ENCODE peak calls at places on chromosome 10, in four cellular contexts. O is body of pancreas, N is HepG2, C is retinal pigment epithelial cell. S is an unnamed sample.

GRCh38 chr10:29926649-29927048 is 132.7 kb downstream of the JCAD start:
- DNase-seq in O (no peak), N (no peak), C (no peak), S (no peak)

GRCh38 chr10:34739915-34740314 is 75.2 kb downstream of the PARD3 start:
- DNase-seq in C (peak), N (no peak), O (peak), S (no peak)

GRCh38 chr10:5364916-5365434 is at the start of gene UCN3:
- DNase-seq in O (no peak), N (no peak), C (no peak), S (no peak)

GRCh38 chr10:130021373-130021950 is 57.4 kb upstream of the EBF3 start:
- DNase-seq in C (no peak), N (no peak), O (no peak), S (no peak)

GRCh38 chr10:20811131-20811530 is 86.0 kb downstream of the NEBL start:
- DNase-seq in O (no peak), N (no peak), C (no peak), S (no peak)

GRCh38 chr10:125823663-125824251 is 411 bp downstream of the BCCIP start:
- DNase-seq in N (no peak), C (no peak), O (no peak), S (no peak)

GRCh38 chr10:71770255-71770654 is 3.1 kb downstream of the VSIR start:
- DNase-seq in N (no peak), O (no peak), C (peak), S (no peak)

GRCh38 chr10:60390224-60390626 is 550 bp upstream of the ANK3 start:
- DNase-seq in C (no peak), O (no peak), N (no peak), S (no peak)

GRCh38 chr10:112763916-112764520 is 186.0 kb upstream of the TCF7L2 start:
- DNase-seq in O (no peak), N (no peak), C (no peak), S (no peak)

GRCh38 chr10:122553341-122553740 is 7.2 kb upstream of the DMBT1 start:
- DNase-seq in N (no peak), C (no peak), O (no peak), S (no peak)

GRCh38 chr10:126177414-126178030 is 210.8 kb downstream of the ADAM12 start:
- DNase-seq in C (no peak), N (no peak), O (no peak), S (no peak)

GRCh38 chr10:49350138-49350537 is 45.8 kb downstream of the DRGX start:
- DNase-seq in C (no peak), N (no peak), O (no peak), S (no peak)

GRCh38 chr10:16795410-16796073 is 21.7 kb downstream of the RSU1 start:
- DNase-seq in N (no peak), C (no peak), O (no peak), S (no peak)

GRCh38 chr10:104300736-104301292 is 31.8 kb downstream of the GSTO2 start:
- DNase-seq in O (peak), N (no peak), C (peak), S (peak)
- TF ChIP-seq CTCF in O (peak), N (no peak), C (peak), S (peak)

DNA sequence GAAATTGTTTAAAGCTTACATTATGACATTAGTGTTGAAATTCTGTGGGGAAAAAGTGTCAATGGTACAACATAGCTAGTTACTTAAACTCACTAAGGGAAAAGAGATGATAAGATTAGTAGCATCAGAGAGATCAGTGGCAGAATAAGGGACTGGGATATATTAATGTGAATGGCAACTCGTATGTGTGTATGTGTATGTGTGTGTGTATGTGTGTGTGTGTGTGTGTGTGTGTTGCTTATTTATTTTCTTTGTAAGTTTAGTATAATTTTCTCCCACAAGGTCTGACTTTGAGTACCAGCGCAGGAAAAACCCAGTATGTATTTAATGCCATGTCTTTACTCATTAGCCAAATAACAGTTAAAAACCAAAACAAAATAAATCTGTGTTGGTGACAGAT is 256.1 kb downstream of the ARHGAP21 start:
- DNase-seq in C (no peak), N (no peak), O (no peak), S (no peak)
- H3K4me3 ChIP-seq in C (peak), N (peak), O (no peak), S (peak)

GRCh38 chr10:7302393-7303054 is 108.3 kb downstream of the SFMBT2 start:
- DNase-seq in N (no peak), C (no peak), O (no peak), S (peak)

GRCh38 chr10:7298495-7298894 is 112.3 kb downstream of the SFMBT2 start:
- DNase-seq in N (no peak), O (no peak), C (no peak), S (no peak)

GRCh38 chr10:7300327-7300726 is 110.5 kb downstream of the SFMBT2 start:
- DNase-seq in C (no peak), O (no peak), N (no peak), S (no peak)

GRCh38 chr10:7303067-7303629 is 107.7 kb downstream of the SFMBT2 start:
- DNase-seq in N (no peak), C (no peak), O (no peak), S (no peak)

DNA sequence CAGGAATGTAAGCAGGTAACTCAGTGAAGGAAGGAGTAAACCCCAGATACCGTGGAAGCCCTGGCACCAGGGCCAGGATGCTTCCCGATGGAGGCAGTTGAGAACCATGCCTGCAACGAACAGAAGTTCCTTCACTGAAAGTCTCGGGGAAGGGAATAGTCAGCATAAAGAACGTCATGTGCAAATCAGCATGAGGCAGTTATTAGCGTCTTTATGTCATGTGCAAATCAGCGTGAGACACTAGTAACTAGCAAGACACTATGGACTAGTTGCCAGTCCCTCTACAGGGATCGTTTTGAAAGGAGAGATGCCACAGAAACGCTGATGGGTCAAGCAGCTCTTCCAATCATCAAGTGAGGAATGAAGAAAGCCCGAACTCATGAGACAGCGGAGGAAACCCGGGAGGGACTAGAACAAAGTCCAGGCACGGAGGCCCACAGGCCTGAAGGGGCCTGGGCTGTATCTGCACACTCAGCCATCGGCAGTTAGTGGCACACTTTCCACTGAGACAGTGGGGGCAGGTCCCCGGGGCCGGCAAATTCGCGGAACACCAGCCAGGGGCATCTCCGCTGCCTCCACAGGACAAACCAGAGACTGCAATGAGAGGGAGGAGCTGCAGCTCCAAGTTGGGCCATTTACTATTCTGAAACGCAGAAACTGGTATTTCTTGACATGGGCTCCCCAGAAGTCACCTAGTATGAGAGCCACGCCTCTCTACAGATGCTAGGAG is 109.6 kb downstream of the SFMBT2 start:
- DNase-seq in C (no peak), N (no peak), O (no peak), S (no peak)
- TF ChIP-seq CTCF in C (peak), N (no peak), O (no peak), S (peak)

GRCh38 chr10:75396861-75397570 is 4.5 kb downstream of the ZNF503 start:
- DNase-seq in C (no peak), N (no peak), O (peak), S (no peak)
- H3K4me3 ChIP-seq in C (peak), N (no peak), O (peak), S (peak)

GRCh38 chr10:115831025-115831424 is 442.0 kb downstream of the GFRA1 start:
- DNase-seq in C (no peak), O (no peak), N (no peak), S (no peak)
- TF ChIP-seq CTCF in C (no peak), O (no peak), N (no peak), S (no peak)

GRCh38 chr10:77393411-77393810 is 244.2 kb downstream of the KCNMA1 start:
- DNase-seq in O (no peak), C (no peak), N (no peak), S (no peak)
- H3K4me3 ChIP-seq in O (no peak), C (no peak), N (no peak), S (no peak)

GRCh38 chr10:124639206-124639605 is 105.0 kb downstream of the FAM53B start:
- DNase-seq in C (no peak), O (no peak), N (no peak), S (no peak)

GRCh38 chr10:124639646-124640045 is 104.5 kb downstream of the FAM53B start:
- DNase-seq in N (no peak), C (no peak), O (no peak), S (no peak)

GRCh38 chr10:124637091-124637700 is 107.0 kb downstream of the FAM53B start:
- DNase-seq in O (no peak), C (no peak), N (no peak), S (no peak)

GRCh38 chr10:124637746-124638145 is 106.4 kb downstream of the FAM53B start:
- DNase-seq in O (no peak), N (no peak), C (no peak), S (no peak)

GRCh38 chr10:124636271-124636993 is 107.7 kb downstream of the FAM53B start:
- DNase-seq in O (no peak), C (no peak), N (no peak), S (no peak)
- TF ChIP-seq CTCF in O (no peak), C (no peak), N (no peak), S (no peak)

DNA sequence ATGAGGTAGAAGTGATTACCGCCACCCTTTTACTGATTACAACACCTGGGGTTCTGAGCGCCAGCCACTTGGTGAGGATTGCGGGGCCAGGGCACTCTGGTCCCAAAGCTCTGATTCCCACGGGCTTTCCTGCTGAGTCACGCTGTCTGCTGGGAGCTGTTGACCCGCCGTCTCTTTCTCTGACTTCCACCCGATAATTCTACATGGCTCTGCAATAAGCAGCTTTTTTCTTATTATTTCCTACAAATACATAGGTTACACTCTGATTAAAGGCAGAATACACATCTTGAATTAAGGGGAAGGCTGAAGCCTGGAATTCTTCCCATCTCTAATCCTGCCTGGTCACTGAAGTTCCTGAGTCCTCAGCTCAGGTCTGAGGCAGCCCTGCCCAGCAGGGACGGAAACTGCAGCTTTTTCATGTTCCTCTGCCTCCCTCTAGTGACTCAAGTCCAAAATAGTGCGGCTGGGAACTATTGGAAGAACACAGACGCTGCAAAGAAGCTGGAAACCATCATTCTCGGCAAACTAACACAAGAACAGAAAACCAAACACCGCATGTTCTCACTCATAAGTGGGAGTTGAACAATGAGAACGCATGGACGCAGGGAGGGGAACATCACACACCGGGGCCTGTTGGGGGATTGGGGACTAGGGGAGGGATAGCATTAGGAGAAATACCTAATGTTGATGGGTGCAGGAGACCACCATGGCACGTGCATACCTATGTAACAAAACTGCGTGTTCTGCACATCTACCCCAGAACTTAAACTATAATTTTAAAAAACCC is 178.3 kb downstream of the PRKCQ start:
- DNase-seq in N (peak), C (peak), O (peak), S (peak)
- H3K4me3 ChIP-seq in N (peak), C (peak), O (no peak), S (peak)

GRCh38 chr10:103257812-103258211 is 12.1 kb downstream of the RPEL1 start:
- DNase-seq in N (no peak), C (no peak), O (no peak), S (no peak)
- TF ChIP-seq CTCF in N (no peak), C (no peak), O (no peak), S (no peak)

DNA sequence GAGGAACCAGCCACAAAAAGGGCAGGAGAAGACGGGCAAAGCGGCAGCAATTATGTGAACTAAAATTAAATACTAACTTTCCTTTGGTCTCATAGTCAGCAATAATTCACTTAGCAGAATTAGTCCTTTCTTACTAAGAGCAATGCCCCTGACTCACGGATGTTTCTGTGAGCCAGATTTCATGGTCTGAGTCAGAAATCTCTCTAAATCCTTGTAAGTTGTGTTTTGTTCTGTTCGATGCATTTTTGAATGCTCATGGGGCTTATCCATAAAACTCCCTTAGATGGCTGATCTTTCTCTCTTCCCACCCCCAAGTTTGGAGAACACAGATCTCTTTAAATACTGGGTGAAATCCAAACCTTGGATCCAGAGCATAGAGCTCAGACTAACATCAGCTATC is 120.2 kb upstream of the RAB11FIP2 start:
- DNase-seq in C (peak), O (no peak), N (no peak), S (no peak)
- H3K4me3 ChIP-seq in C (no peak), O (no peak), N (no peak), S (no peak)